ENCODE peak calls at places on chromosomes 11 and 22, in nine cellular contexts. X is mucosa of descending colon, K is type B pancreatic cell, G is ascending aorta, J is right lobe of liver, U is foreskin fibroblast, Q is mammary epithelial cell, D is heart right ventricle, Y is PC-9. N is an unnamed sample.

GRCh38 chr22:20244744-20245576 is 23.2 kb downstream of the RTN4R start:
- DNase-seq in X (no peak), K (no peak), G (no peak), J (no peak), U (no peak), Q (no peak), D (no peak), Y (no peak), N (no peak)

GRCh38 chr11:86459682-86460460 is 85.2 kb downstream of the CCDC81 start:
- DNase-seq in X (no peak), K (no peak), G (no peak), J (no peak), U (peak), Q (peak), D (peak), Y (peak), N (no peak)

GRCh38 chr11:2807801-2808241 is 77.8 kb downstream of the CDKN1C start:
- DNase-seq in X (peak), K (peak), G (no peak), J (peak), U (no peak), Q (no peak), D (peak), Y (no peak), N (no peak)

GRCh38 chr11:62850911-62851806 is 11.8 kb upstream of the WDR74 start:
- DNase-seq in X (no peak), K (no peak), G (no peak), J (no peak), U (no peak), Q (no peak), D (no peak), Y (peak), N (no peak)

GRCh38 chr11:128783513-128783912 is 83.6 kb downstream of the KCNJ1 start:
- DNase-seq in X (no peak), K (no peak), G (no peak), J (no peak), U (no peak), Q (no peak), D (no peak), Y (no peak), N (no peak)

GRCh38 chr11:36265793-36266628 is 23.2 kb downstream of the COMMD9 start:
- DNase-seq in X (no peak), K (no peak), G (no peak), J (peak), U (peak), Q (peak), D (peak), Y (peak), N (no peak)

GRCh38 chr22:30205281-30206115 is 41.1 kb downstream of the LIF start:
- DNase-seq in X (no peak), K (no peak), G (no peak), J (peak), U (peak), Q (peak), D (peak), Y (no peak), N (peak)

GRCh38 chr11:74701351-74701750 is 29.9 kb downstream of the CHRDL2 start:
- DNase-seq in X (no peak), K (no peak), G (no peak), J (no peak), U (no peak), Q (no peak), D (no peak), Y (no peak), N (no peak)

GRCh38 chr11:32196137-32196536 is 105.3 kb downstream of the RCN1 start:
- DNase-seq in X (no peak), K (no peak), G (no peak), J (no peak), U (no peak), Q (no peak), D (no peak), Y (no peak), N (no peak)

GRCh38 chr22:43827926-43828710 is 16.0 kb upstream of the EFCAB6 start:
- DNase-seq in X (no peak), K (no peak), G (no peak), J (no peak), U (no peak), Q (no peak), D (no peak), Y (no peak), N (no peak)

GRCh38 chr22:30635273-30636225 is at the start of gene SLC35E4:
- DNase-seq in X (peak), K (peak), G (peak), J (peak), U (peak), Q (peak), D (peak), Y (peak), N (peak)

GRCh38 chr11:68369161-68369560 is 56.8 kb downstream of the LRP5 start:
- DNase-seq in X (no peak), K (no peak), G (no peak), J (no peak), U (no peak), Q (peak), D (no peak), Y (no peak), N (no peak)
- TF ChIP-seq CTCF in X (no peak), K (no peak), G (no peak), J (no peak), U (no peak), Q (no peak), D (no peak), Y (no peak), N (no peak)

DNA sequence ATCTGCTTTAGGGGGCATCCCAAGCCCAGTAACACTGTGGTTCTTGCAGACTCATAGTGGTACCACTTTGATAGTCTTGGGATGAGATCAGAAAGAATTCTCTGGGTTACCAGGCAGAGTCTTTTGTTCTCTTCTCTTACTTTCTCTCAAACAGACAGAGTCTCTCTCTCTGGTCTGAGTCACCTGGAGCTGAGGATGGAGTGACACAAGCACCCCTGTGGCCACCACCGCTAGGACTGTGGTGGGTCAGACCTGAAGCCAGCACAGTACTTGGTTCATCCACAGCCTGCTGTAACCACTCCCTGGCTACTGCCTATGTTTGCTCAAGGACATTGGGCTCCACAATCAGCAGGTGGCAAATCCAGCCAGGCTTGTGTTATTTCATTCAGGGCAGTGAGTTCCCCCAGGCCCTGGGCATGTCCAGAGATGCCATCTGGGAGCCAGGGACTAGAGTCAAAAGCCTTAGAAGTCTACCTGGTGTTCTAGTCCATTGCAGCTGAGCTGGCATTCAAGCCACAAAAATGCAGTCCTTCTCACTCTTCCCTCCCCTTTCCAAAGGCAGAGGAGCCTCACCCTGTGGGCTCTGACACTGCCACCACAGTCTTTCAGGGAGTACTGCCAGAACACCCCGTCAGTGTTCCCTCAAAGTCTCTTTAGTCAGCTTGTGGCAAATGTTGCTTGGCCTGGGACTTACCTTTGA is 29.9 kb downstream of the ENDOD1 start:
- DNase-seq in X (no peak), K (no peak), G (no peak), J (no peak), U (no peak), Q (peak), D (no peak), Y (peak), N (no peak)
- TF ChIP-seq CTCF in X (no peak), K (no peak), G (no peak), J (no peak), U (no peak), Q (no peak), D (no peak), Y (no peak), N (no peak)

GRCh38 chr11:134074346-134074745 is 5.5 kb downstream of the JAM3 start:
- DNase-seq in X (no peak), K (no peak), G (no peak), J (no peak), U (peak), Q (no peak), D (no peak), Y (no peak), N (no peak)

GRCh38 chr11:134069996-134070845 is 1.3 kb downstream of the JAM3 start:
- DNase-seq in X (no peak), K (no peak), G (no peak), J (no peak), U (no peak), Q (no peak), D (no peak), Y (no peak), N (no peak)

GRCh38 chr11:134069426-134069921 is 602 bp downstream of the JAM3 start:
- DNase-seq in X (no peak), K (no peak), G (no peak), J (no peak), U (no peak), Q (no peak), D (peak), Y (no peak), N (no peak)

GRCh38 chr11:134071306-134071705 is 2.4 kb downstream of the JAM3 start:
- DNase-seq in X (no peak), K (no peak), G (no peak), J (no peak), U (no peak), Q (no peak), D (no peak), Y (no peak), N (no peak)

DNA sequence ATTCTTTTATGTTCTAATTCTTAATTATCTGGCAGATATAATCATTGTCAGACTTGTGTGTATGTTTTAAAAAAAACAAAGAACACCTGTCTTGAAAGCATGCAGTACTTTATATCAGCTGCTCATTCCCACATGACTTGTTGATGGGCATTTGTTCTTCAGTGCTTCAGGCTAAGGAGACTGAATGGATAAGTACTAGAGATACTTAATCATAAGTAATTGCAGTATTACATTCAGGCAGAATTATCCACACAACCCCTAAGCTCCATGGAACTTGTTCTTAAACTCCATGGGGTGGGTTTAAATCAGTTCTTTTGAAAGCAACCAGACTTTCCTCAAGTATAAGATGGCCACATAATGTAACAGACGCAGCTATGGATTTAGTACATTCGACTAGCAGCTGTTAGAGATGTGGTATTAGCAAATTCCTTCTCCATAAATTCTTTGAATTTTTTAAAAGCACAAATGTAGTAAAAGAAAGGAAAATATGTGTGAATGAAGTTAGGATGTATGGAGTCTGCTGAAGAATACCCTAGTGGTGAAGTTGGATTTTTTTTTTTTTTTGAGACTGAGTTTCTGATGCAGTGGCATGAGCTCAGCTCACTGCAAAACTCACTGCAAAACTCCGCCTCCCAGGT is 3.0 kb downstream of the JAM3 start:
- DNase-seq in X (no peak), K (no peak), G (no peak), J (no peak), U (no peak), Q (no peak), D (no peak), Y (no peak), N (no peak)
- TF ChIP-seq CTCF in X (no peak), K (peak), G (no peak), J (no peak), U (peak), Q (no peak), D (no peak), Y (no peak), N (no peak)

GRCh38 chr11:72553748-72554147 is 119.4 kb upstream of the CLPB start:
- DNase-seq in X (no peak), K (no peak), G (no peak), J (no peak), U (no peak), Q (no peak), D (no peak), Y (no peak), N (no peak)
- TF ChIP-seq CTCF in X (no peak), K (no peak), G (no peak), J (no peak), U (no peak), Q (no peak), D (no peak), Y (no peak), N (peak)

GRCh38 chr11:117096140-117096972 is 1.9 kb downstream of the SIK3 start:
- DNase-seq in X (no peak), K (no peak), G (no peak), J (peak), U (peak), Q (no peak), D (no peak), Y (no peak), N (no peak)

GRCh38 chr11:117097567-117098268 is 510 bp downstream of the SIK3 start:
- DNase-seq in X (peak), K (peak), G (no peak), J (peak), U (peak), Q (no peak), D (peak), Y (peak), N (no peak)

GRCh38 chr11:117099681-117100080 is 1.5 kb upstream of the SIK3 start:
- DNase-seq in X (no peak), K (no peak), G (no peak), J (no peak), U (no peak), Q (no peak), D (no peak), Y (no peak), N (no peak)

GRCh38 chr11:117096973-117097566 is 1.2 kb downstream of the SIK3 start:
- DNase-seq in X (no peak), K (no peak), G (no peak), J (no peak), U (no peak), Q (no peak), D (no peak), Y (no peak), N (no peak)

DNA sequence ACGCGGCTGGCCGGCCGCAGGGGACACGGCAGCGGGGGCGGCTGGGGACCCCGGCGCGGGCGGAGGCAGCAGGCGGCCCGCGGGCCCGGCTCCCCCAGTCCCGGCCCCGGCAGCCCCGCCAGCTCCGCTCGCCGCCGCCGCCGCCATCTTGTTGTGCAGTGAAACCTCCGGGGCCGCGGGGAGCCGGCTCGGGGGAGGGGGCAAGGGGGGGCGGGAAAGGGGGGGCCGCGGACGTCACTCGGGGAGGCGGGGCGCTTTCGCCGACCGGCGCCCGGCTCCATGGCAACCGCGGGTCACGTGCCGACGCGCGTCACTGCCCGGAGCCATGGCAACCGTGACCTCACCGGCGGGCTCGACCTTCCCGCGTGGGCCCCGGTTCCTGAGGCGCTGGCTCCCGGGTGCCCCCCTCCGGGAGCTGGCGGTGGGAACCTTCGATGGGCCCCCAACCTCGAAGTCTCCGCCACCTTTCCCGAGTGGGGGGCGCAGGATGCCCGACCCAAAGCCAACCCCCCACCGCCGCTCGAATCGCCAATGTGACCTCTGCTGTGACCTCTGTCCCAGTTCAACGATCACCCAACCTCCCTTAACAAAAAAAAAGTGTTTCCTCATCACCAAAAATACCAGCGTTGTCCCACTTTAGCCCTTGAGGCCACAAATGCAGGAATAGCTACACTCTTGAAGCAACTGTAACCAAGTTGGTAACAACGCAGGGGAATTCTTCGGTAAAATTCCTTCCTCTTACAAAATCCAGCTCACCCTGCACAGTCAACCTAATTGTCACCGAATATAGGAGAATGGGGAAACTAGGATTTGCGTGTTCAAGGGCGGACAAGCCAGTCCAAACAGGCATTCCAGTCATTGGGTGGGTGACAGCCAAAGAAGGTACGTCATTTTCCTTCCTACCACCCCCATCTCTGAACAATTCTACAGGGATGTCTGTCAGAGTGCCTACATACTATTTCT is at the start of gene SIK3:
- DNase-seq in X (peak), K (peak), G (peak), J (peak), U (peak), Q (peak), D (peak), Y (peak), N (peak)
- TF ChIP-seq CTCF in X (peak), K (peak), G (peak), J (peak), U (peak), Q (peak), D (peak), Y (peak), N (peak)